ENCODE peak calls at places on chromosomes 4 and X, in four cellular contexts. V is HepG2, W is H1, C is K562. O is an unnamed sample.

GRCh38 chrX:41661366-41662095 is 27.2 kb upstream of the GPR34 start:
- DNase-seq in V (no peak), C (no peak), W (no peak), O (no peak)

GRCh38 chr4:173213296-173213695 is 44.7 kb downstream of the GALNT7 start:
- DNase-seq in V (no peak), W (no peak), C (no peak), O (no peak)

GRCh38 chr4:148112231-148112982 is 329.8 kb downstream of the NR3C2 start:
- DNase-seq in V (no peak), W (no peak), C (no peak), O (no peak)

GRCh38 chr4:175998782-175999181 is 66.9 kb upstream of the WDR17 start:
- DNase-seq in C (no peak), V (no peak), W (peak; percentile 72), O (no peak)

GRCh38 chr4:80305466-80305865 is 30.1 kb upstream of the CFAP299 start:
- DNase-seq in C (no peak), V (no peak), W (no peak), O (no peak)

GRCh38 chrX:101287402-101287801 is 3.7 kb downstream of the TAF7L start:
- DNase-seq in C (peak; percentile 49), W (no peak), V (peak; percentile 11), O (peak; percentile 50)

GRCh38 chr4:25585901-25586523 is 69.6 kb upstream of the SLC34A2 start:
- DNase-seq in C (no peak), V (no peak), W (no peak), O (no peak)

GRCh38 chr4:7206385-7206784 is 14.0 kb downstream of the SORCS2 start:
- DNase-seq in C (peak; percentile 27), V (no peak), W (no peak), O (no peak)

GRCh38 chr4:10006604-10007435 is 14.5 kb downstream of the SLC2A9 start:
- DNase-seq in C (no peak), W (no peak), V (peak; percentile 83), O (peak; percentile 70)

GRCh38 chr4:106773106-106773905 is 262.8 kb downstream of the DKK2 start:
- DNase-seq in C (no peak), V (no peak), W (no peak), O (no peak)

GRCh38 chrX:56319165-56319564 is 87.0 kb downstream of the KLF8 start:
- DNase-seq in C (no peak), W (no peak), V (no peak), O (no peak)

GRCh38 chr4:40256329-40256728 is 59.5 kb downstream of the RHOH start:
- DNase-seq in W (no peak), V (no peak), C (no peak), O (no peak)

GRCh38 chr4:8725071-8725841 is 132.7 kb downstream of the CPZ start:
- DNase-seq in C (no peak), W (peak; percentile 56), V (no peak), O (no peak)

GRCh38 chr4:100118213-100118612 is 72.1 kb downstream of the DDIT4L start:
- DNase-seq in W (no peak), C (no peak), V (no peak), O (no peak)

GRCh38 chr4:140662082-140662869 is 93.5 kb upstream of the UCP1 start:
- DNase-seq in C (no peak), W (no peak), V (peak; percentile 36), O (no peak)

GRCh38 chr4:71123951-71124350 is 130.5 kb downstream of the DCK start:
- DNase-seq in V (no peak), C (no peak), W (no peak), O (no peak)

GRCh38 chr4:76738081-76738931 is 159.6 kb downstream of the SOWAHB start:
- DNase-seq in C (no peak), W (no peak), V (no peak), O (no peak)

GRCh38 chr4:43339435-43339834 is 446.9 kb downstream of the GRXCR1 start:
- DNase-seq in V (no peak), W (no peak), C (no peak), O (no peak)

GRCh38 chr4:73690051-73690744 is 50.2 kb upstream of the CXCL8 start:
- DNase-seq in W (no peak), V (no peak), C (no peak), O (peak; percentile 14)

GRCh38 chr4:8110071-8110986 is 48.3 kb downstream of the ABLIM2 start:
- DNase-seq in V (peak; percentile 21), C (peak; percentile 37), W (peak; percentile 86), O (peak; percentile 44)

GRCh38 chrX:123959281-123960063 is 2.0 kb upstream of the STAG2 start:
- DNase-seq in V (no peak), C (peak; percentile 66), W (no peak), O (peak; percentile 26)

GRCh38 chr4:114827651-114828050 is 229.0 kb downstream of the UGT8 start:
- DNase-seq in W (no peak), V (no peak), C (no peak), O (no peak)

GRCh38 chr4:835148-836002 is 9.4 kb upstream of the CPLX1 start:
- DNase-seq in V (peak; percentile 30), C (no peak), W (no peak), O (no peak)

DNA sequence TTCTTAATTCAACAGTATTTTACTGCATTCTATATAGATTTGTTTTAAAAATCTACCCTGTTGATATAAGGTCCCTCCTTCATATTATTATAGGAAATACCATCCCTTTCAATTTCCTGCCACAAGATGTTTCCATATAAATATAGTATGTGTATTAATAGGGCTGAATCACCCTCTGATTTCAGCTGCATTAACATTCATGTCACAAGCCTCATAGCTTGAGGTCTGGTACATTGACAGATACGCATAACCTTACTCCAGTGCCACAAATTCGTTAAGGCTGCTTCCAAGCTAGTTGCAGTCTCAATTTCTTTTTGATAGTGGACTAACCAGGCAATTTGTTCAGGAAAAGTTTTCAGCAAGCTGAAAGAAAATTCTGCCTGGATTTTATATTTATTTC is 128.4 kb downstream of the KLHL34 start:
- DNase-seq in C (no peak), W (no peak), V (no peak), O (no peak)
- TF ChIP-seq PHF8 in C (no peak), W (no peak), V (no peak), O (no peak)

GRCh38 chr4:118923891-118924290 is 35.2 kb downstream of the SYNPO2 start:
- DNase-seq in V (no peak), C (no peak), W (no peak), O (no peak)

GRCh38 chr4:118931791-118932190 is 43.1 kb downstream of the SYNPO2 start:
- DNase-seq in V (no peak), C (no peak), W (no peak), O (no peak)

GRCh38 chr4:118927976-118928375 is 39.3 kb downstream of the SYNPO2 start:
- DNase-seq in C (no peak), V (no peak), W (no peak), O (no peak)
- TF ChIP-seq PHF8 in C (no peak), V (no peak), W (no peak), O (no peak)

GRCh38 chrX:48046846-48047245 is 24.6 kb downstream of the ZNF630 start:
- DNase-seq in V (no peak), W (no peak), C (no peak), O (no peak)

GRCh38 chrX:48043056-48043455 is 28.4 kb downstream of the ZNF630 start:
- DNase-seq in C (no peak), W (no peak), V (no peak), O (no peak)

DNA sequence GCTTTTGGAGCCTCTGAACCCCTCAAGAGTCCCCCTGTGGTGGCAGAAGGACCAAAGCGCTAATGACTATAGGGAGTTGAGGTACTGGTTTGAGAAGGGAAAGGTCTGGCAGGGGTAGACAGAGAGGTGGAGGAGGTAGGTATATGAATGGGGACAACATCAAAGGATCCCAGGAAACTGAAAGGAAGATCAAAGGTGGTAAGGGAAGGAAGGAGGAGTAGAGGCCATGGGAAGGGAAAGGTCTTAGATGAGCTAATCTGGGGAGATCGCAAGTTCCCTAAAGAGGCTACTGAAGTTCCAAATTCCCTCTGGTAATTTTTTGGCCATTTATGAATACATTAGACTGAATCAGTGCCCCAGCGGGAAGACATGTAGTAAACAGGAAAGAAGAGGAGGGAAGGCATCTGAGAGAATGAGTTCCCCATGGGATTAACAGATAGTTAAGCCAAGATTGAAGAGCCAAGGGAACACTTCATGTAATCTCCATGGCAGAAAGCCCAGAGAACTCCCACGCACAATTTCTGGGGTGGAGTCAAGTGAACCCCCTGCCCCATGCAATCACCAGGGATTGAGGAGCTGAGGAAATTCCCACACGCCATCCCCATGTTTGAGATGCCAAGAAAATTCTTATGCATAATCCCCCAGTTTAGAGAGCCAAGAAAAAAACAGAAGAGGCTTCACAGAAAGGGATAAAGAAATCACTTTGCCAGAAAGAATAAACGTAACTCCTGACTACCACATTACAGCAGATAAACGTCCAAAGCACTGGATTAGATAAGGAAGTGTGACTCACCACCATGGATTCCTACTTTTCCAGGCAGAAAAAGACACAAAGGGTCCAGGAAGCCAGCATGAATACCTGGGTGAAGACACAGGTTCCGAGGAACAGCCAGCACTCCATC is 25.8 kb downstream of the ZNF630 start:
- DNase-seq in C (no peak), V (peak; percentile 7), W (no peak), O (no peak)
- TF ChIP-seq PHF8 in C (no peak), V (no peak), W (no peak), O (no peak)

DNA sequence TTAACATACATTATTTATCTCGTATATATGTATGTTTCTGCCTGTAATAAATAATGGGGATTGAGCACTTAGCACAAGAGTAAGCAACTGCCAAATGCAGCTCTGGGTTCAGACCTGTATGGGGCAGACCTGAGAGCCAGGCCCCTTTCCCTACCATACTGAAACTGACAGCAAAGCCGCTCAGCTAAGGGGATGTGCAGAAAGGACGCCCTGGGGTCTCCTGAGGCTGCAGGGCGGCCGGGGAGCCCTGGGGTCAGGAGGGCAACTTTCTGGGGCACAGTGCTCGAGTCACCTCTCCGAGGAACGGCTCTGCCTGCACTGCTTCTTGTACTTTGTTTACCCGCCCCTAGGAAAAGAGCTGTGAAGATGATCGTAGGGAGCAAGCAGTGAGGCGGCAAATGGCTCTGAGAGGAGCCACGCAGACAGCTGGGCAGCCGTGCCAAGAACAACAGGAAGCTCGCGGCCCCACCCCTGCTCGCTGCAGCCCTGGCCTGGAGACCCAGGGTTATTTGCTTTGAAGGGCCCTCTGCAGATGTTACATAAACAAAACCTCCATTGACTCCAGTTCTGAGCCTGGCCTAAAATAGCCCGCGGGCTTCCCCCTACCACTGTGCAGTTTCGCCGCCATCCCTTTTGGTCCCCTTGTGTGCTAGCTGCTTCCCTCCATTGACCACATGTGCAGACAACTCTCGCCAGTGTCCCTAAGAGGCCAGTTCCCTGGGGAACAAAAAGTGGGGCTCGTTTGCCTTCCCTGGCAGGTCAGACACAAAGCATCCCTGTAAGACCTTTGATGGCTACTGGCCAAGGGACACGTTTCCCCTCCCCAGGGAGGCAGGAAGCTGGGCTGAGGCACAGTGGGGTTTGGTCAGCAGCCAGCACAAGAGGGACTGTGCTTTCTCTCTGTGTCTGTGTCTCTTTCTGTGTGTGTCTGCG is 111.3 kb upstream of the LNX1 start:
- DNase-seq in V (peak; percentile 63), C (no peak), W (peak; percentile 49), O (peak; percentile 10)
- TF ChIP-seq PHF8 in V (no peak), C (no peak), W (no peak), O (no peak)

O was measured in A549.